ENCODE peak calls at places on chromosome 9, in seven cellular contexts. N is ureter, T is C1 segment of cervical spinal cord, S is tibial nerve, U is PC-3, M is BJ, P is AG04450. G is an unnamed sample.

GRCh38 chr9:87535817-87536539 is 38.3 kb downstream of the DAPK1 start:
- DNase-seq in T (no peak), N (peak; percentile 14), U (no peak), P (no peak), M (no peak), S (no peak), G (peak; percentile 88)

GRCh38 chr9:98185611-98186171 is 6.7 kb downstream of the CORO2A start:
- DNase-seq in U (no peak), S (no peak), P (no peak), M (no peak), T (no peak), N (no peak), G (no peak)

GRCh38 chr9:117706421-117707150 is 2.4 kb downstream of the TLR4 start:
- DNase-seq in U (no peak), S (no peak), P (no peak), T (no peak), N (no peak), M (no peak), G (no peak)

GRCh38 chr9:129141066-129142041 is 30.1 kb downstream of the PTPA start:
- DNase-seq in T (peak; percentile 35), S (peak; percentile 54), N (peak; percentile 75), P (peak; percentile 80), M (peak; percentile 81), U (no peak), G (no peak)

GRCh38 chr9:89425921-89426388 is 72.0 kb downstream of the SEMA4D start:
- DNase-seq in M (no peak), S (no peak), P (no peak), N (no peak), T (peak; percentile 63), U (no peak), G (no peak)

GRCh38 chr9:92635760-92636159 is 34.2 kb downstream of the IPPK start:
- DNase-seq in P (no peak), U (no peak), N (peak; percentile 12), M (no peak), T (no peak), S (no peak), G (no peak)

GRCh38 chr9:87088621-87089020 is 141.3 kb upstream of the GAS1 start:
- DNase-seq in M (no peak), S (no peak), P (no peak), T (no peak), N (no peak), U (no peak), G (no peak)

GRCh38 chr9:91777437-91777836 is 172.6 kb downstream of the ROR2 start:
- DNase-seq in M (peak; percentile 49), P (peak; percentile 37), U (no peak), S (no peak), N (no peak), T (no peak), G (no peak)

GRCh38 chr9:106172265-106172664 is 477.9 kb downstream of the TMEM38B start:
- DNase-seq in U (no peak), N (no peak), T (no peak), P (no peak), S (no peak), M (no peak), G (no peak)